ENCODE peak calls at places on chromosomes 11 and 22, in ten cellular contexts. I is naive B cell; P is CD4-positive, CD25-positive, alpha-beta regulatory T cell; T is AG09319; U is NCI-H1930; O is activated CD8-positive, alpha-beta memory T cell treated with anti-CD3 and anti-CD28 coated beads for 48 hours; W is NCI-H1436; B is AG08396; J is sciatic nerve; K is M059J. E is an unnamed sample.
A peak's percentile ranks its signal among the peaks of the same experiment; 100 is the strongest.

GRCh38 chr22:48957311-48957986 is 870.2 kb downstream of the BRD1 start:
- DNase-seq in I (no peak), P (no peak), T (no peak), U (no peak), O (no peak), W (no peak), B (no peak), J (peak; percentile 53), K (no peak), E (no peak)

GRCh38 chr22:23767673-23768548 is at the start of gene CHCHD10:
- DNase-seq in I (peak; percentile 78), P (peak; percentile 69), T (no peak), U (peak; percentile 83), O (peak; percentile 64), W (peak; percentile 59), B (peak; percentile 91), J (peak; percentile 93), K (peak; percentile 55), E (peak; percentile 75)

GRCh38 chr22:30537083-30537731 is 9.3 kb downstream of the SEC14L6 start:
- DNase-seq in I (no peak), P (no peak), T (no peak), U (no peak), O (no peak), W (no peak), B (no peak), J (no peak), K (no peak), E (no peak)

GRCh38 chr22:48510599-48510998 is 1317.1 kb downstream of the BRD1 start:
- DNase-seq in I (no peak), P (no peak), T (no peak), U (no peak), O (no peak), W (no peak), B (no peak), J (no peak), K (no peak), E (no peak)

GRCh38 chr11:79092791-79093313 is 348.0 kb downstream of the TENM4 start:
- DNase-seq in I (no peak), P (no peak), T (peak; percentile 96), U (no peak), O (no peak), W (no peak), B (peak; percentile 87), J (no peak), K (peak; percentile 100), E (no peak)

GRCh38 chr22:29842740-29843139 is 4.7 kb upstream of the ASCC2 start:
- DNase-seq in I (no peak), P (no peak), T (peak; percentile 65), U (no peak), O (no peak), W (no peak), B (peak; percentile 75), J (no peak), K (peak; percentile 90), E (no peak)

GRCh38 chr11:104830080-104830479 is 68.2 kb downstream of the CASP12 start:
- DNase-seq in I (no peak), P (no peak), T (peak; percentile 28), U (no peak), O (no peak), W (no peak), B (peak; percentile 21), J (no peak), K (peak; percentile 87), E (no peak)

GRCh38 chr11:69277074-69277809 is 16.7 kb upstream of the MYEOV start:
- DNase-seq in I (no peak), P (no peak), T (no peak), U (no peak), O (no peak), W (no peak), B (no peak), J (no peak), K (no peak), E (no peak)

GRCh38 chr22:20979243-20979809 is 2.8 kb upstream of the LZTR1 start:
- DNase-seq in I (peak; percentile 58), P (peak; percentile 50), T (no peak), U (no peak), O (peak; percentile 58), W (no peak), B (peak; percentile 81), J (peak; percentile 83), K (no peak), E (no peak)

GRCh38 chr11:73029408-73029807 is 112.7 kb downstream of the FCHSD2 start:
- DNase-seq in I (no peak), P (no peak), T (no peak), U (no peak), O (no peak), W (no peak), B (no peak), J (no peak), K (no peak), E (no peak)

GRCh38 chr11:108562746-108563581 is 30.6 kb downstream of the EXPH5 start:
- DNase-seq in I (no peak), P (no peak), T (no peak), U (no peak), O (no peak), W (no peak), B (no peak), J (no peak), K (peak; percentile 76), E (no peak)

GRCh38 chr22:36902143-36902911 is 11.1 kb upstream of the CSF2RB start:
- DNase-seq in I (no peak), P (no peak), T (no peak), U (no peak), O (no peak), W (no peak), B (no peak), J (no peak), K (no peak), E (no peak)

GRCh38 chr11:78350101-78350645 is 67.4 kb downstream of the GAB2 start:
- DNase-seq in I (peak; percentile 22), P (no peak), T (no peak), U (no peak), O (no peak), W (no peak), B (peak; percentile 10), J (no peak), K (peak; percentile 24), E (no peak)

GRCh38 chr11:67055812-67056211 is 835 bp upstream of the RHOD start:
- DNase-seq in I (no peak), P (no peak), T (no peak), U (no peak), O (no peak), W (no peak), B (no peak), J (no peak), K (no peak), E (no peak)

GRCh38 chr11:9205596-9205995 is 59.6 kb downstream of the DENND5A start:
- DNase-seq in I (no peak), P (no peak), T (no peak), U (no peak), O (no peak), W (no peak), B (no peak), J (no peak), K (no peak), E (no peak)

GRCh38 chr11:85685820-85686459 is at the start of gene CCDC89:
- DNase-seq in I (no peak), P (no peak), T (peak; percentile 88), U (no peak), O (no peak), W (peak; percentile 90), B (peak; percentile 96), J (peak; percentile 82), K (peak; percentile 99), E (no peak)

GRCh38 chr11:60801194-60801593 is 16.1 kb downstream of the MS4A10 start:
- DNase-seq in I (no peak), P (no peak), T (no peak), U (no peak), O (no peak), W (no peak), B (no peak), J (no peak), K (no peak), E (no peak)

GRCh38 chr11:46119352-46120216 is 1.7 kb downstream of the PHF21A start:
- DNase-seq in I (peak; percentile 75), P (peak; percentile 53), T (no peak), U (peak; percentile 47), O (peak; percentile 22), W (peak; percentile 8), B (peak; percentile 47), J (peak; percentile 74), K (peak; percentile 73), E (peak; percentile 82)

GRCh38 chr11:113773092-113773415 is 438 bp downstream of the ZW10 start:
- DNase-seq in I (no peak), P (no peak), T (no peak), U (no peak), O (peak; percentile 11), W (no peak), B (peak; percentile 26), J (no peak), K (peak; percentile 51), E (no peak)

GRCh38 chr11:120601566-120601965 is 90.0 kb downstream of the GRIK4 start:
- DNase-seq in I (no peak), P (no peak), T (no peak), U (no peak), O (no peak), W (no peak), B (peak; percentile 30), J (no peak), K (peak; percentile 74), E (no peak)

GRCh38 chr11:124738713-124739478 is 846 bp upstream of the NRGN start:
- DNase-seq in I (no peak), P (no peak), T (no peak), U (no peak), O (no peak), W (no peak), B (no peak), J (no peak), K (no peak), E (no peak)

GRCh38 chr11:45182902-45183301 is 36.5 kb downstream of the PRDM11 start:
- DNase-seq in I (no peak), P (no peak), T (no peak), U (peak; percentile 16), O (no peak), W (no peak), B (peak; percentile 66), J (no peak), K (peak; percentile 37), E (no peak)

GRCh38 chr11:65522640-65523322 is 2.1 kb upstream of the SCYL1 start:
- DNase-seq in I (peak; percentile 48), P (no peak), T (no peak), U (no peak), O (no peak), W (no peak), B (no peak), J (peak; percentile 48), K (no peak), E (no peak)

GRCh38 chr11:133004369-133004768 is 527.9 kb downstream of the OPCML start:
- DNase-seq in I (no peak), P (no peak), T (no peak), U (no peak), O (no peak), W (no peak), B (no peak), J (no peak), K (no peak), E (no peak)

GRCh38 chr22:47022075-47022473 is 259.6 kb downstream of the TBC1D22A start:
- DNase-seq in I (no peak), P (no peak), T (no peak), U (no peak), O (no peak), W (no peak), B (no peak), J (peak; percentile 41), K (no peak), E (no peak)

GRCh38 chr22:37483050-37483449 is 3.1 kb downstream of the MFNG start:
- DNase-seq in I (no peak), P (no peak), T (no peak), U (no peak), O (no peak), W (no peak), B (no peak), J (no peak), K (no peak), E (no peak)

GRCh38 chr11:103618532-103618931 is 417.9 kb upstream of the DDI1 start:
- DNase-seq in I (no peak), P (no peak), T (no peak), U (no peak), O (no peak), W (no peak), B (no peak), J (no peak), K (peak; percentile 40), E (no peak)

GRCh38 chr11:44628730-44629361 is 63.4 kb downstream of the CD82 start:
- DNase-seq in I (no peak), P (no peak), T (no peak), U (no peak), O (no peak), W (no peak), B (peak; percentile 1), J (peak; percentile 26), K (no peak), E (peak; percentile 42)